ENCODE peak calls at places on chromosome 1, in ten cellular contexts. L is mucosa of descending colon; V is activated T-cell treated with anti-CD3 and anti-CD28 coated beads, Interleukin-2, amount 50 U/mL, for 72 hours; Z is Calu3; C is GM12878; G is C1 segment of cervical spinal cord; E is CD8-positive, alpha-beta T cell; Y is cardiac muscle cell; O is nephron progenitor cell; W is activated CD4-positive, alpha-beta T cell treated with anti-CD3 and anti-CD28 coated beads, Interleukin-2, amount 10 ng/mL, durations not matched to agents 7 days and 5 days. N is an unnamed sample.

GRCh38 chr1:78279051-78279450 is 211.7 kb upstream of the PTGFR start:
- DNase-seq in L (no peak), V (no peak), Z (no peak), C (no peak), G (no peak), E (no peak), Y (no peak), O (no peak), W (no peak), N (no peak)

GRCh38 chr1:181314010-181314409 is 169.3 kb upstream of the CACNA1E start:
- DNase-seq in L (no peak), V (no peak), Z (no peak), C (no peak), G (no peak), E (no peak), Y (no peak), O (no peak), W (no peak), N (no peak)

GRCh38 chr1:201795066-201795465 is 33.9 kb upstream of the IPO9 start:
- DNase-seq in L (no peak), V (no peak), Z (no peak), C (no peak), G (no peak), E (no peak), Y (peak), O (no peak), W (no peak), N (no peak)

GRCh38 chr1:56255516-56256181 is 323.7 kb downstream of the PLPP3 start:
- DNase-seq in L (peak), V (no peak), Z (no peak), C (no peak), G (no peak), E (no peak), Y (no peak), O (no peak), W (no peak), N (no peak)

GRCh38 chr1:243841507-243841906 is 8.5 kb downstream of the AKT3 start:
- DNase-seq in L (no peak), V (no peak), Z (no peak), C (no peak), G (no peak), E (no peak), Y (no peak), O (no peak), W (no peak), N (no peak)

GRCh38 chr1:58047265-58047858 is 499.2 kb downstream of the OMA1 start:
- DNase-seq in L (no peak), V (peak), Z (peak), C (no peak), G (no peak), E (no peak), Y (peak), O (peak), W (peak), N (peak)

GRCh38 chr1:22529901-22530621 is 33.2 kb upstream of the EPHA8 start:
- DNase-seq in L (no peak), V (no peak), Z (no peak), C (no peak), G (no peak), E (no peak), Y (no peak), O (no peak), W (no peak), N (no peak)

GRCh38 chr1:160682983-160683886 is 28.4 kb downstream of the CD48 start:
- DNase-seq in L (no peak), V (no peak), Z (no peak), C (no peak), G (no peak), E (no peak), Y (no peak), O (no peak), W (no peak), N (no peak)

GRCh38 chr1:25958475-25958874 is 39.4 kb downstream of the PAFAH2 start:
- DNase-seq in L (no peak), V (no peak), Z (no peak), C (no peak), G (no peak), E (no peak), Y (no peak), O (no peak), W (no peak), N (no peak)

GRCh38 chr1:209328178-209328577 is 255.3 kb upstream of the CAMK1G start:
- DNase-seq in L (no peak), V (no peak), Z (no peak), C (no peak), G (no peak), E (no peak), Y (no peak), O (no peak), W (no peak), N (no peak)

GRCh38 chr1:160748182-160748876 is 9.3 kb downstream of the SLAMF7 start:
- DNase-seq in L (no peak), V (no peak), Z (no peak), C (no peak), G (no peak), E (no peak), Y (no peak), O (no peak), W (no peak), N (no peak)

GRCh38 chr1:96510911-96511310 is 210.7 kb upstream of the PTBP2 start:
- DNase-seq in L (no peak), V (no peak), Z (no peak), C (no peak), G (no peak), E (no peak), Y (no peak), O (no peak), W (no peak), N (no peak)

GRCh38 chr1:28045777-28046176 is 42.6 kb downstream of the EYA3 start:
- DNase-seq in L (no peak), V (no peak), Z (no peak), C (no peak), G (no peak), E (no peak), Y (no peak), O (no peak), W (no peak), N (no peak)

GRCh38 chr1:167455786-167456446 is 62.4 kb downstream of the CD247 start:
- DNase-seq in L (no peak), V (peak), Z (peak), C (no peak), G (no peak), E (peak), Y (peak), O (peak), W (peak), N (no peak)

GRCh38 chr1:237568955-237569354 is 321.8 kb downstream of the ZP4 start:
- DNase-seq in L (no peak), V (no peak), Z (no peak), C (no peak), G (no peak), E (no peak), Y (no peak), O (no peak), W (no peak), N (no peak)

GRCh38 chr1:74733616-74734484 is 898 bp downstream of the TYW3 start:
- DNase-seq in L (no peak), V (peak), Z (peak), C (no peak), G (no peak), E (peak), Y (peak), O (peak), W (peak), N (peak)

GRCh38 chr1:62904537-62904936 is 120.6 kb downstream of the ATG4C start:
- DNase-seq in L (no peak), V (no peak), Z (no peak), C (no peak), G (no peak), E (no peak), Y (no peak), O (no peak), W (no peak), N (no peak)

GRCh38 chr1:111052246-111052645 is 87.6 kb downstream of the DRAM2 start:
- DNase-seq in L (no peak), V (no peak), Z (no peak), C (no peak), G (no peak), E (no peak), Y (no peak), O (no peak), W (no peak), N (no peak)

GRCh38 chr1:20742671-20743070 is 10.2 kb upstream of the SH2D5 start:
- DNase-seq in L (no peak), V (no peak), Z (no peak), C (no peak), G (no peak), E (no peak), Y (no peak), O (no peak), W (no peak), N (no peak)

GRCh38 chr1:182404764-182405163 is 4.3 kb upstream of the TEDDM1 start:
- DNase-seq in L (no peak), V (no peak), Z (no peak), C (no peak), G (no peak), E (no peak), Y (no peak), O (no peak), W (no peak), N (no peak)

GRCh38 chr1:9181176-9181906 is 52.4 kb upstream of the GPR157 start:
- DNase-seq in L (peak), V (peak), Z (peak), C (peak), G (no peak), E (peak), Y (peak), O (peak), W (peak), N (peak)

GRCh38 chr1:87942165-87942564 is 613.5 kb downstream of the LMO4 start:
- DNase-seq in L (no peak), V (no peak), Z (no peak), C (no peak), G (no peak), E (no peak), Y (no peak), O (no peak), W (no peak), N (no peak)

GRCh38 chr1:108858541-108858940 is 1.6 kb upstream of the AKNAD1 start:
- DNase-seq in L (no peak), V (no peak), Z (no peak), C (no peak), G (no peak), E (no peak), Y (no peak), O (no peak), W (no peak), N (no peak)

GRCh38 chr1:11272544-11272841 is 505 bp upstream of the UBIAD1 start:
- DNase-seq in L (no peak), V (no peak), Z (no peak), C (no peak), G (no peak), E (no peak), Y (no peak), O (no peak), W (no peak), N (no peak)

GRCh38 chr1:52139817-52140540 is 1.9 kb upstream of the ZFYVE9 start:
- DNase-seq in L (no peak), V (peak), Z (no peak), C (peak), G (no peak), E (peak), Y (no peak), O (no peak), W (peak), N (no peak)

GRCh38 chr1:235882816-235883215 is 16.1 kb upstream of the LYST start:
- DNase-seq in L (no peak), V (no peak), Z (no peak), C (no peak), G (no peak), E (no peak), Y (no peak), O (no peak), W (no peak), N (no peak)